ENCODE peak calls at places on chromosomes 1 and 21, in six cellular contexts. C, S, T, V, U and X are unnamed samples.

GRCh38 chr1:86739901-86740507 is 35.6 kb downstream of the SH3GLB1 start:
- DNase-seq in C (no peak), S (no peak), T (peak), V (no peak), U (peak), X (no peak)

GRCh38 chr1:116415699-116416533 is 42.9 kb downstream of the ATP1A1 start:
- DNase-seq in C (no peak), S (no peak), T (no peak), V (no peak), U (peak), X (no peak)

GRCh38 chr1:85200367-85200869 is 398 bp downstream of the SYDE2 start:
- DNase-seq in C (no peak), S (no peak), T (no peak), V (no peak), U (no peak), X (no peak)

GRCh38 chr21:10272216-10272615 is 249.2 kb upstream of the TPTE start:
- DNase-seq in C (no peak), S (no peak), T (no peak), V (no peak), U (no peak), X (peak)

GRCh38 chr1:77557053-77557452 is 125.4 kb downstream of the ZZZ3 start:
- DNase-seq in C (no peak), S (no peak), T (no peak), V (no peak), U (peak), X (no peak)

GRCh38 chr1:24351918-24352637 is 32.9 kb downstream of the GRHL3 start:
- DNase-seq in C (no peak), S (no peak), T (peak), V (peak), U (peak), X (peak)

GRCh38 chr1:161119017-161119378 is 1.1 kb downstream of the NIT1 start:
- DNase-seq in C (no peak), S (no peak), T (peak), V (no peak), U (no peak), X (no peak)

GRCh38 chr1:47709302-47710074 is 271.6 kb downstream of the FOXD2 start:
- DNase-seq in C (no peak), S (no peak), T (no peak), V (no peak), U (no peak), X (no peak)

GRCh38 chr1:108154323-108154722 is 45.8 kb downstream of the SLC25A24 start:
- DNase-seq in C (no peak), S (no peak), T (no peak), V (peak), U (peak), X (no peak)

GRCh38 chr1:76264642-76265041 is 190.1 kb downstream of the ST6GALNAC3 start:
- DNase-seq in C (no peak), S (no peak), T (no peak), V (no peak), U (no peak), X (no peak)

GRCh38 chr21:14875704-14876364 is 189.0 kb downstream of the NRIP1 start:
- DNase-seq in C (no peak), S (no peak), T (peak), V (no peak), U (no peak), X (no peak)

GRCh38 chr1:231252336-231252735 is 11.3 kb downstream of the GNPAT start:
- DNase-seq in C (no peak), S (no peak), T (no peak), V (peak), U (no peak), X (no peak)

GRCh38 chr1:25546193-25546592 is 2.8 kb downstream of the LDLRAP1 start:
- DNase-seq in C (no peak), S (no peak), T (no peak), V (no peak), U (no peak), X (no peak)

GRCh38 chr1:61284933-61285332 is 202.6 kb downstream of the NFIA start:
- DNase-seq in C (no peak), S (no peak), T (no peak), V (no peak), U (no peak), X (no peak)

GRCh38 chr1:27145934-27146354 is 9.0 kb downstream of the SLC9A1 start:
- DNase-seq in C (peak), S (peak), T (no peak), V (peak), U (peak), X (peak)

GRCh38 chr1:85328713-85329376 is 52.4 kb upstream of the BCL10 start:
- DNase-seq in C (peak), S (no peak), T (no peak), V (peak), U (peak), X (peak)

GRCh38 chr1:175537571-175537970 is 205.8 kb downstream of the TNR start:
- DNase-seq in C (no peak), S (no peak), T (no peak), V (no peak), U (no peak), X (no peak)

GRCh38 chr21:45277101-45278045 is 10.3 kb downstream of the POFUT2 start:
- DNase-seq in C (no peak), S (no peak), T (no peak), V (no peak), U (no peak), X (no peak)

GRCh38 chr1:187624812-187625542 is 796.2 kb downstream of the PLA2G4A start:
- DNase-seq in C (no peak), S (no peak), T (no peak), V (no peak), U (peak), X (no peak)

GRCh38 chr1:17984510-17985085 is 123.0 kb upstream of the IGSF21 start:
- DNase-seq in C (no peak), S (no peak), T (peak), V (peak), U (no peak), X (peak)

GRCh38 chr1:22689505-22689904 is 21.1 kb upstream of the EPHB2 start:
- DNase-seq in C (peak), S (no peak), T (no peak), V (peak), U (peak), X (peak)

GRCh38 chr1:97791251-97791650 is 129.6 kb downstream of the DPYD start:
- DNase-seq in C (no peak), S (no peak), T (peak), V (no peak), U (no peak), X (no peak)

GRCh38 chr1:75785964-75786853 is at the start of gene RABGGTB:
- DNase-seq in C (peak), S (peak), T (peak), V (peak), U (peak), X (peak)

GRCh38 chr1:162632743-162633326 is 571 bp downstream of the DDR2 start:
- DNase-seq in C (no peak), S (peak), T (peak), V (no peak), U (peak), X (no peak)

GRCh38 chr1:43468403-43468802 is 14.7 kb upstream of the HYI start:
- DNase-seq in C (no peak), S (no peak), T (no peak), V (no peak), U (no peak), X (no peak)

GRCh38 chr1:87061742-87062156 is 147.3 kb downstream of the HS2ST1 start:
- DNase-seq in C (no peak), S (no peak), T (peak), V (peak), U (peak), X (peak)

GRCh38 chr1:35554261-35555211 is 2.7 kb downstream of the KIAA0319L start:
- DNase-seq in C (no peak), S (no peak), T (no peak), V (peak), U (no peak), X (no peak)

GRCh38 chr1:164716992-164717703 is 158.2 kb downstream of the PBX1 start:
- DNase-seq in C (no peak), S (no peak), T (peak), V (peak), U (peak), X (peak)

GRCh38 chr1:94602802-94603625 is 61.5 kb upstream of the F3 start:
- DNase-seq in C (no peak), S (no peak), T (no peak), V (peak), U (peak), X (no peak)

GRCh38 chr1:214838351-214838750 is 235.4 kb downstream of the CENPF start:
- DNase-seq in C (peak), S (no peak), T (no peak), V (no peak), U (peak), X (no peak)

GRCh38 chr1:30966690-30967369 is 58.3 kb upstream of the SDC3 start:
- DNase-seq in C (no peak), S (no peak), T (no peak), V (peak), U (peak), X (peak)

DNA sequence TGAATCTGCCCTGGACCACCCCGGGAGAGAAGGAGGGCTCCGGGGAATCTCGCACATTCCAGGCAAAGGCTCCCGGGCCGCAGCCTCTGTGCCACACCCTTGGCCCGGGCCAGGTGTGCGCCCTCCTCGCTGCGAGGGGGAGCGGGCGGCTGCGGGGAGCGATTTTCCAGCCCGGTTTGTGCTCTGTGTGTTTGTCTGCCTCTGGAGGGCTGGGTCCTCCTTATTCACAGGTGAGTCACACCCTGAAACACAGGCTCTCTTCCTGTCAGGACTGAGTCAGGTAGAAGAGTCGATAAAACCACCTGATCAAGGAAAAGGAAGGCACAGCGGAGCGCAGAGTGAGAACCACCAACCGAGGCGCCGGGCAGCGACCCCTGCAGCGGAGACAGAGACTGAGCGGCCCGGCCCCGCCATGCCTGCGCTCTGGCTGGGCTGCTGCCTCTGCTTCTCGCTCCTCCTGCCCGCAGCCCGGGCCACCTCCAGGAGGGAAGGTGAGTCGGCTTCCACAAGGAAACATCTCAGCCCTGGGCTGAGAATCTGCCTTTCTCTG is at the start of gene LAMC2:
- DNase-seq in C (no peak), S (peak), T (no peak), V (peak), U (peak), X (no peak)
- TF ChIP-seq CTCF in C (peak), S (peak), T (no peak), V (peak), U (no peak), X (no peak)

DNA sequence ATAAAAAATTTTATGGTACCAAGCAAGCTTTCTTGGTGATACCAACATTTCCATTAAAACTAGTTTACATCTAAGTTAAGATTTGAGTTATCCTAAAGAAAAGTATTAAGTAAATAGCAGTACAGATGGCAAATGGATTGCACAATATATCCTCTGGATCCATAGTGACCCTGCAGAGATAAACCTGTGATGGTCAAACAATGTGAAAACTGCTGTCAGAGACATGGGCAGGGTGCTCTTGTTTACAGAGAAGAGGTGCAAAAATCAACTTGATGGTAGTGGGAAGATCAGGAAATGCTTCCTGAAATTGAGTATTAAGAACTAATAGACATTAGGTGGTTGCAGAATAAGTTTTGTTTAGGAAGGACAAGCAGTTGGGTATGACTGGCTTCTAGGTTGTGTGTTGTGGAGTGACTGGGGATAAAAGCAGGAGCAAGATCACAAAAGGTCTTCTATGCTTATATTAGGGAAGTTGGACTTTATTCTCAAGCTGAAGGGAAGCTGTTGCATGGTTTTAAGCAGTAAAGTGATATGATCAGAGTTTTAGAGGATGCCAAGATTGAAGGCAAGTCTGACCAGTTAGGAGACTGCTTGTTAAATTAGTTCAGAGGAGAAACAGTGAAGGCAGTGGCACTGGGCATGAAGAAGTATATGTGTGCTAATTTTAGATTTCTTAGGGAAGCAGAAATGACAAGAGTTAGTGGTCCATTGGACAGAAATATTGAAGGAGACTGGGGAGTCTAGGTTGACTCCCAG is 10.0 kb downstream of the TTC3 start:
- DNase-seq in C (no peak), S (no peak), T (no peak), V (no peak), U (no peak), X (no peak)
- H3K4me3 ChIP-seq in C (no peak), S (no peak), T (no peak), V (no peak), U (no peak), X (no peak)

DNA sequence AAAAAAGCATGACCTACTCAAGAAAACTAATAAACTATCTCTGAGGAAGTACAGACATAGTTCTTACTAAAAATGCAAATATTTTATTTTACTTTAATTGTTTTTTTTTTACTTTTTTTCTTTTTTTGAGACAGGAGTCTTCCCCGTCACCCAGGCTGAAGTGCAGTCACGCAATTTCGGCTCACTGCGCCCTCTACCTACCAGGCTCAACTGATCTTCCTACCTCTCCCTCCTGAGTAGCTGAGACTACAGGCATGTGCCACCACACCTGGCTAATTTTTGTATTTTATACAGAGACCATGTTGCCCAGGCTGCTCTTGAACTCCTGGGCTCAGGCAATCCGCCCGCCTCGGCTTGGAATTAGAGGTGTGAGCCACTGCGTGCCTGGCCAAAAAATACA is 1263.1 kb downstream of the KCNT2 start:
- DNase-seq in C (no peak), S (no peak), T (no peak), V (no peak), U (no peak), X (no peak)
- TF ChIP-seq CTCF in C (no peak), S (no peak), T (no peak), V (no peak), U (no peak), X (peak)

GRCh38 chr21:16587141-16587570 is 857.4 kb downstream of the USP25 start:
- DNase-seq in C (no peak), S (peak), T (no peak), V (peak), U (peak), X (no peak)
- H3K4me3 ChIP-seq in C (no peak), S (peak), T (no peak), V (peak), U (peak), X (no peak)